ENCODE peak calls at places on chromosomes 13 and 19, in eight cellular contexts. X is cardiac muscle cell; P is mesothelial cell of epicardium; L is HFFc6; M is fibroblast of villous mesenchyme; F is CD4-positive, alpha-beta T cell; E is lower lobe of right lung; Q is foreskin fibroblast. R is an unnamed sample.

GRCh38 chr13:76863022-76863421 is 23.2 kb downstream of the KCTD12 start:
- DNase-seq in X (no peak), P (no peak), L (no peak), M (no peak), F (no peak), E (no peak), Q (no peak), R (no peak)

GRCh38 chr13:60431108-60431700 is 34.2 kb downstream of the TDRD3 start:
- DNase-seq in X (peak), P (no peak), L (peak), M (peak), F (no peak), E (no peak), Q (peak), R (peak)

GRCh38 chr19:54017266-54017665 is 25.8 kb downstream of the CACNG6 start:
- DNase-seq in X (peak), P (no peak), L (peak), M (peak), F (no peak), E (no peak), Q (no peak), R (no peak)

GRCh38 chr13:41222259-41222852 is 28.0 kb upstream of the KBTBD7 start:
- DNase-seq in X (peak), P (no peak), L (peak), M (peak), F (peak), E (no peak), Q (peak), R (no peak)

GRCh38 chr19:55265173-55265572 is 6.4 kb upstream of the PPP6R1 start:
- DNase-seq in X (no peak), P (no peak), L (no peak), M (no peak), F (no peak), E (no peak), Q (no peak), R (no peak)

GRCh38 chr19:56823417-56823816 is 17.1 kb downstream of the PEG3 start:
- DNase-seq in X (no peak), P (no peak), L (no peak), M (no peak), F (no peak), E (no peak), Q (no peak), R (no peak)

GRCh38 chr19:55041627-55042343 is 3.7 kb upstream of the GP6 start:
- DNase-seq in X (no peak), P (no peak), L (no peak), M (no peak), F (peak), E (no peak), Q (no peak), R (no peak)

GRCh38 chr19:55362990-55363716 is at the start of gene GARIN5B:
- DNase-seq in X (no peak), P (no peak), L (no peak), M (no peak), F (no peak), E (no peak), Q (no peak), R (no peak)

GRCh38 chr19:3098141-3098514 is 4.0 kb downstream of the GNA11 start:
- DNase-seq in X (no peak), P (no peak), L (no peak), M (peak), F (no peak), E (no peak), Q (no peak), R (no peak)

GRCh38 chr19:17496337-17496997 is 15.0 kb upstream of the PGLS start:
- DNase-seq in X (peak), P (no peak), L (peak), M (peak), F (peak), E (peak), Q (peak), R (no peak)

GRCh38 chr19:51354742-51355148 is 11.4 kb downstream of the ETFB start:
- DNase-seq in X (peak), P (peak), L (no peak), M (peak), F (no peak), E (no peak), Q (no peak), R (no peak)

GRCh38 chr13:31965361-31966066 is 66.1 kb upstream of the FRY start:
- DNase-seq in X (peak), P (no peak), L (peak), M (peak), F (no peak), E (no peak), Q (no peak), R (no peak)

GRCh38 chr13:95533545-95534135 is 18.9 kb upstream of the CLDN10 start:
- DNase-seq in X (no peak), P (no peak), L (no peak), M (no peak), F (no peak), E (no peak), Q (no peak), R (no peak)

GRCh38 chr13:40692946-40693345 is 26.5 kb upstream of the FOXO1 start:
- DNase-seq in X (peak), P (no peak), L (peak), M (peak), F (no peak), E (no peak), Q (no peak), R (no peak)

GRCh38 chr13:94192576-94192975 is 286.9 kb downstream of the DCT start:
- DNase-seq in X (peak), P (no peak), L (peak), M (peak), F (no peak), E (no peak), Q (no peak), R (no peak)

GRCh38 chr13:60074397-60074796 is 89.3 kb downstream of the DIAPH3 start:
- DNase-seq in X (no peak), P (no peak), L (no peak), M (no peak), F (no peak), E (no peak), Q (no peak), R (no peak)

GRCh38 chr13:58488251-58488650 is 856.7 kb downstream of the PCDH17 start:
- DNase-seq in X (no peak), P (no peak), L (no peak), M (no peak), F (no peak), E (no peak), Q (no peak), R (no peak)

GRCh38 chr19:52943884-52944643 is 18.6 kb downstream of the ZNF816 start:
- DNase-seq in X (no peak), P (no peak), L (no peak), M (peak), F (no peak), E (no peak), Q (no peak), R (no peak)

GRCh38 chr13:43698009-43698408 is 88.8 kb downstream of the ENOX1 start:
- DNase-seq in X (no peak), P (no peak), L (no peak), M (no peak), F (no peak), E (no peak), Q (no peak), R (no peak)

GRCh38 chr19:51808333-51808986 is 13.5 kb downstream of the FPR3 start:
- DNase-seq in X (peak), P (no peak), L (peak), M (peak), F (no peak), E (no peak), Q (peak), R (no peak)

GRCh38 chr13:27043013-27043412 is 128.6 kb downstream of the USP12 start:
- DNase-seq in X (peak), P (no peak), L (peak), M (peak), F (no peak), E (no peak), Q (peak), R (peak)

GRCh38 chr19:11456659-11457058 is 21.2 kb downstream of the PRKCSH start:
- DNase-seq in X (no peak), P (no peak), L (no peak), M (no peak), F (no peak), E (no peak), Q (no peak), R (no peak)

GRCh38 chr19:11451942-11452813 is 16.7 kb downstream of the PRKCSH start:
- DNase-seq in X (peak), P (no peak), L (no peak), M (no peak), F (no peak), E (no peak), Q (no peak), R (no peak)

GRCh38 chr19:11451327-11451941 is 16.0 kb downstream of the PRKCSH start:
- DNase-seq in X (no peak), P (no peak), L (no peak), M (no peak), F (no peak), E (no peak), Q (no peak), R (no peak)

GRCh38 chr19:11452814-11453335 is 17.4 kb downstream of the PRKCSH start:
- DNase-seq in X (no peak), P (no peak), L (no peak), M (no peak), F (no peak), E (no peak), Q (no peak), R (no peak)

GRCh38 chr19:11453468-11454341 is 18.3 kb downstream of the PRKCSH start:
- DNase-seq in X (no peak), P (no peak), L (no peak), M (no peak), F (no peak), E (no peak), Q (no peak), R (no peak)
- TF ChIP-seq CTCF in X (peak), P (peak), L (peak), M (peak), F (peak), E (no peak), Q (peak), R (peak)

DNA sequence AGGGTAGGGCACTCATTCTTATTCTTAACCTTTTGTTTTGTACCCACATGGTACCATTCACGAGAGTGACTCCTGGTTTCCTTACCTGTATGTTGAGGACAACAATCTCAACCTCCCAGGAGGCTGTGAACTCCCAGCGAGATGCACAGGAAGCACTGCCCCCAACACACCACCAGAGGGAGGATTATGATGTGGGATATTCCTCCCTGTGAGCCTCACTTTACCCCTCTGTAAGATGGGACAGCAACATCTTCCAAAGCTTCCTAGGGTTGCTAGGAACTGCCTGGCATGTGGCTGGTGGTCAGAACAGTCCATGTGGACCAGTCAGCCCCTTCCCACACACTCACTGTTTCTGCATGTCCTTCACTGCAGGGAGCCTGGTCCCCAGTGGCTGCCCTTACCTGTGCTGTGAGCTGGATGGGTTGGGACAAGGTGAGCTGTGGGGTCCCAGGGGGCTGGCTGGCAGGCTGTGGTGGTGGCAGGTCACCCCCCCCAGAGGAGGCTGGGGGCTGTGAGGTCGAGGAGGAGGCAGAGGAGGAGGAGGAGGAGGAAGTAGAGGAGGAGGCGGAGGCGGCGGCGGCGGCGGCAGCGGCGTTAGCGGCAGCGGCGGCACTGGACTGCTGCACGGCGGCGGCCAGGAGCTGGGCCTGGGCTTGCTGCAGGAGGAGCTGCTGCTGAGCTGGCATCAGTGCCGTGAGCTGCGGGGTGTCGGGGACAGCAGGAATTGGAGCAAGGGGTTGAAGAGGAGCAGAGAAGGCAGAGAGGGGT is 15.8 kb downstream of the POU2F2 start:
- DNase-seq in X (no peak), P (no peak), L (no peak), M (no peak), F (no peak), E (no peak), Q (no peak), R (no peak)
- TF ChIP-seq CTCF in X (no peak), P (peak), L (peak), M (peak), F (no peak), E (no peak), Q (no peak), R (no peak)

GRCh38 chr19:1400281-1401137 is 833 bp downstream of the GAMT start:
- DNase-seq in X (peak), P (no peak), L (peak), M (no peak), F (no peak), E (no peak), Q (no peak), R (no peak)
- TF ChIP-seq CTCF in X (no peak), P (no peak), L (no peak), M (no peak), F (no peak), E (no peak), Q (no peak), R (no peak)

GRCh38 chr19:42355896-42356295 is 30.5 kb downstream of the MEGF8 start:
- DNase-seq in X (no peak), P (no peak), L (no peak), M (no peak), F (no peak), E (no peak), Q (no peak), R (no peak)
- TF ChIP-seq CTCF in X (no peak), P (no peak), L (no peak), M (no peak), F (no peak), E (no peak), Q (no peak), R (no peak)

DNA sequence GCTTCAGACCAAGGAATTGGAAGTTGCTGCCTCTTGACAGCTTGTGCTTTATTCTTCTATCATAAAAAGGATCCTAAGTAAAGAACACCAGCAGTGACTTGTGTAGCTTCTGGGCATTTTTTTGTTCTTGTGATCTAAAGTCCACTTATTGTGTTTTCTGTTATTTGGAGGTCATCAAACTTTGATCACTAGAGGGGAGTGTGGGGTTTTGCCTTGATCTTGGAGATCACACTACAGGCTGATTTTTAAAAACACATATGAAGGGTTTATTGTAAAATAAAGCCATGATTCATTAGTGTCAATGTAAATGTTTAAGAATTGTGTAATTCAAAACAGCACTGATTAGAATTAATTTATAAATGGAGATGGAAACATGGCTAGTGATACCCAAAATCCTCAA is 328.7 kb upstream of the EDNRB start:
- DNase-seq in X (no peak), P (no peak), L (no peak), M (no peak), F (no peak), E (no peak), Q (no peak), R (no peak)
- TF ChIP-seq CTCF in X (no peak), P (no peak), L (no peak), M (no peak), F (no peak), E (no peak), Q (no peak), R (no peak)

GRCh38 chr13:30800107-30800506 is 64.8 kb downstream of the ALOX5AP start:
- DNase-seq in X (no peak), P (no peak), L (no peak), M (no peak), F (no peak), E (no peak), Q (no peak), R (no peak)
- TF ChIP-seq CTCF in X (no peak), P (no peak), L (no peak), M (no peak), F (no peak), E (no peak), Q (no peak), R (no peak)

DNA sequence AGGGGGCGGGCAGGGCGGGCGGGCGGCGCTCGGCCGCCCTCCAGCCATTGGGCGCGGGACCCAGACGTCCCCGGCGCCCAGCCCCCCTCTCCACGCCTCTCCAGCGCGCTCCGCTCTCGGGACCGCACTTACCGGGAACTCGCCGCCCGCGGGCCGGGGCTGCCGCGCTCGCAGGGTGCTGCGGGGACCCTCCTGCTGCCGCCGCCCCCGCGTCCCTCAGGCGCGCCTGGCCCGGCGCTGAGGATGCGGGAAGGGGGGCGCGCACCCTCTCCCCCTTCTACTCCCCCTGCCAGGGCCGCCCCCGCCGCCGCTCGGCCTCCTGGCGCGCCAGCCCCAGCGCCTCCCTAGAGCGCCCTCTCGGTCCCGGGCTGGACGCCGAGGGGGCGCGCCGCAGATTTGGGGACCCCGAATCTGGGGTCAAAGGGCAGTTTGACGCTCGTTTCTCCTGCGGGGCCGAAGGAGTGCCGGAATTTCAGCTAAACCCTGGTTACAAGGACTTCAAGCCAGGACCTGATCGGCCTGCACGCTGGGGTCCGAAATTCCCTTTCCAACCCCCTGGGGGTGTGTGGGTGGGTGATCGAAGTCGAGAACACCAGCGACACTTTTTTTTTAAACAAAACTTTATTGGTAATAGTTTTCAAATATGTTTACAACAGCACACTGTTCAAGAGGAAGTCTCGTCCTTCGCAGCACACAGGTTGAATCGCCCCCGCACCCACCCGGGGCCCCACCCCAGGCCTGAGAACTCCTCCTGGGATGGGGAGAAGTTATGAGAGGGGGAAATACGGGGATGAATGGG is 734 bp upstream of the SAMD1 start:
- DNase-seq in X (peak), P (peak), L (peak), M (peak), F (peak), E (peak), Q (peak), R (no peak)
- TF ChIP-seq CTCF in X (peak), P (no peak), L (peak), M (peak), F (peak), E (peak), Q (peak), R (peak)

GRCh38 chr19:41439441-41440222 is at the start of gene DMAC2:
- DNase-seq in X (peak), P (peak), L (peak), M (peak), F (peak), E (peak), Q (peak), R (peak)
- TF ChIP-seq CTCF in X (peak), P (no peak), L (peak), M (peak), F (peak), E (peak), Q (peak), R (peak)

GRCh38 chr13:66612983-66613382 is 617.2 kb downstream of the PCDH9 start:
- DNase-seq in X (no peak), P (no peak), L (no peak), M (no peak), F (no peak), E (no peak), Q (no peak), R (no peak)
- TF ChIP-seq CTCF in X (no peak), P (no peak), L (no peak), M (no peak), F (no peak), E (no peak), Q (no peak), R (no peak)